ENCODE peak calls at places on chromosomes 7 and 10, in four cellular contexts. L is fibroblast of pulmonary artery, M is ovary, S is uterus. C is an unnamed sample.

GRCh38 chr10:3502606-3503005 is 282.4 kb downstream of the KLF6 start:
- DNase-seq in M (no peak), L (no peak), S (no peak), C (no peak)

GRCh38 chr7:106770191-106770590 is 94.9 kb upstream of the PIK3CG start:
- DNase-seq in L (peak), S (no peak), M (no peak), C (no peak)

GRCh38 chr7:158000160-158000559 is 587.5 kb downstream of the PTPRN2 start:
- DNase-seq in L (no peak), M (no peak), S (no peak), C (no peak)

GRCh38 chr10:102408728-102409603 is 9.6 kb downstream of the PSD start:
- DNase-seq in L (peak), S (peak), M (peak), C (peak)

GRCh38 chr7:7969306-7970112 is 913 bp downstream of the GLCCI1 start:
- DNase-seq in S (peak), L (peak), M (peak), C (peak)

GRCh38 chr10:62811159-62811875 is 4.8 kb downstream of the EGR2 start:
- DNase-seq in L (no peak), S (no peak), M (no peak), C (no peak)

GRCh38 chr10:129922598-129923123 is 41.4 kb downstream of the EBF3 start:
- DNase-seq in S (no peak), M (no peak), L (no peak), C (peak)

GRCh38 chr7:109873296-109873695 is 1217.6 kb upstream of the LRRN3 start:
- DNase-seq in M (no peak), S (no peak), L (no peak), C (no peak)

GRCh38 chr7:152647-153046 is 39.7 kb upstream of the FAM20C start:
- DNase-seq in S (no peak), M (no peak), L (no peak), C (no peak)

GRCh38 chr7:122006687-122007086 is 133.7 kb downstream of the PTPRZ1 start:
- DNase-seq in S (no peak), M (no peak), L (no peak), C (no peak)

GRCh38 chr10:11154809-11155208 is 137.1 kb downstream of the CELF2 start:
- DNase-seq in S (no peak), M (no peak), L (no peak), C (no peak)

GRCh38 chr7:90594791-90595317 is 1.3 kb upstream of the CDK14 start:
- DNase-seq in M (peak), L (peak), S (peak), C (no peak)

GRCh38 chr7:158811461-158811860 is 17.8 kb downstream of the ESYT2 start:
- DNase-seq in S (no peak), M (no peak), L (peak), C (peak)

GRCh38 chr7:15303357-15303756 is 258.5 kb downstream of the AGMO start:
- DNase-seq in L (no peak), S (no peak), M (no peak), C (no peak)

GRCh38 chr10:70809011-70809611 is 6.6 kb upstream of the SGPL1 start:
- DNase-seq in M (no peak), L (no peak), S (no peak), C (no peak)

GRCh38 chr10:112002191-112002590 is 181.4 kb downstream of the GPAM start:
- DNase-seq in L (no peak), M (no peak), S (no peak), C (no peak)
- H3K4me3 ChIP-seq in L (no peak), M (no peak), S (no peak), C (no peak)

DNA sequence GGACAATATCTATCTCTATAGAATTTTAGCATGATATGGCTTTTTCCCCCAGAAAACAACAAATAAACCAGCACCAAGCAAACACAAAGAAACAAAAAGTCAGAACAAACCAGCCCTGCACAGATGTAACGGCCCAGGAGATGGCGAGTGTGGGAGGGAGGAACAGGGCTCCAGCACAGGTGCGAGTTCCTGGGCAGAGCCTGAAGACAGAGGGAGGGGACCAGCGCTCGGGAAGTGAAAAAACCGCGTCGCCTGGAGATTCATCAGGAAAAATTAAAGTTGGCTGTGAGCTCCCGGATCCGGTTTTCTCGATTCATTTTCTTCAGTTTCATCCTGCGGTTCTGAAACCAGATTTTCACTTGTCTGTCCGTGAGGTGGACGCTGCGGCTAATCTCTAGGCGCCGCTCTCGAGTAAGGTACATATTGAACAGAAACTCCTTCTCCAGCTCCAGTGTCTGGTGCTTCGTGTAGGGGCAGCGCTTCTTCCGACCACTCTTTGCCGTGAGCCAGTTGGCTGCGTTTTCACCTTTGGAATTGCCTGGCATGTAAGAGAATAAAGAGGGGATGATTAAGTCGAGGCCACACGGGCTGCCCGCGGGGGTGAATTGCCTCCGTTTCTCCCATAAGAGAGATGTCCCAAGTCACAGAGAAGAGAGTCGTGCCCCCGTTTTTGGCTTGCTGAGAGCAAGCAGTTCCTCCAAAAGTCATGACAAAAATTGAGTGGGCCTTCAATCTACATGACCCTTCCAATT is 2.3 kb downstream of the HOXA10 start:
- DNase-seq in L (no peak), M (no peak), S (peak), C (peak)
- H3K4me3 ChIP-seq in L (no peak), M (peak), S (peak), C (no peak)

GRCh38 chr7:44258423-44258760 is 57.6 kb downstream of the YKT6 start:
- DNase-seq in S (no peak), M (no peak), L (no peak), C (no peak)
- H3K4me3 ChIP-seq in S (no peak), M (no peak), L (no peak), C (no peak)

GRCh38 chr7:100806276-100806675 is 21.0 kb downstream of the EPHB4 start:
- DNase-seq in M (no peak), S (no peak), L (no peak), C (no peak)

GRCh38 chr7:100801833-100802568 is 25.3 kb downstream of the EPHB4 start:
- DNase-seq in S (peak), M (peak), L (peak), C (peak)

GRCh38 chr7:100804681-100805431 is 22.5 kb downstream of the EPHB4 start:
- DNase-seq in M (peak), L (no peak), S (peak), C (no peak)

GRCh38 chr7:100802951-100803350 is 24.4 kb downstream of the EPHB4 start:
- DNase-seq in S (peak), L (no peak), M (peak), C (no peak)

GRCh38 chr7:100803398-100804161 is 23.7 kb downstream of the EPHB4 start:
- DNase-seq in M (peak), L (peak), S (peak), C (peak)
- H3K4me3 ChIP-seq in M (no peak), L (no peak), S (no peak), C (no peak)

GRCh38 chr7:135942614-135943013 is 34.5 kb downstream of the MTPN start:
- DNase-seq in S (no peak), L (no peak), M (no peak), C (no peak)
- H3K4me3 ChIP-seq in S (no peak), L (no peak), M (no peak), C (no peak)

GRCh38 chr7:116672596-116673503 is 854 bp downstream of the MET start:
- DNase-seq in S (no peak), M (peak), L (peak), C (peak)

GRCh38 chr7:116674508-116675173 is 2.6 kb downstream of the MET start:
- DNase-seq in S (no peak), L (no peak), M (no peak), C (no peak)

GRCh38 chr7:116671681-116672595 is at the start of gene MET:
- DNase-seq in M (peak), L (peak), S (peak), C (peak)

GRCh38 chr7:116671111-116671510 is 885 bp upstream of the MET start:
- DNase-seq in S (no peak), L (no peak), M (no peak), C (no peak)

DNA sequence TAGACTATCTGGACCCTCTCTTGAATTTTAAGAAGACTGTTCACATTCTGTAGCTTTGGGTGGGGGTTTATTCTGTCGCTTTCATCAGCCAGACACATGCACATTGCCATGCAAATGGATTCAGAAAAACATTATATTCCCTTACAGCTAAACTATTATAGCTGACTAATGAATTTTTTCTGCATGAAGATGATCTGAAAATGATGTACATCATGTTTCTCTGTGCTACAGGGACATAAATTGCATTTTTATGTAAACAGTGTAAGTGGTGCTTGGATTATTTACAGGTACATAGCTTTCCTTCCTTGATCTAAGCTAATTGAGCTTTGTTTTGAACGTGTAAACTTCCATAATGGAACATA is 1.5 kb downstream of the MET start:
- DNase-seq in L (no peak), S (no peak), M (no peak), C (no peak)
- H3K4me3 ChIP-seq in L (no peak), S (peak), M (no peak), C (peak)

DNA sequence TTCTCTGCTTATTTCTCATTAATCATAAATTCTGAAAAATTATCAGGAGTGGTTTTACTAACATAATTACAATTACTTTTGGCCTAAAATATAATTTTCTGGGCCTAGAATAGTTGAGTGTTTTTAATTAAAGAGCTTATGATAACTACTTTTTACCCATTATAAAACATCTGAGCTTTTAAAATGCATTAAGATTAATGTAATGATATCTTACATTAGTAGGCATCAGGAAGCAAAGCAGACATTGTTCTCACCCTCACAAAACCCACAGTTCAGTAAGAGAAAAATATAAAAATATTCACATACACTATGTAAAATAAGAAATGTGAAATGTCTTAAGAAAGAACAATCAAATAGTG is 443.7 kb upstream of the SEMA3A start:
- DNase-seq in M (no peak), S (no peak), L (no peak), C (no peak)
- H3K4me3 ChIP-seq in M (no peak), S (no peak), L (no peak), C (no peak)

DNA sequence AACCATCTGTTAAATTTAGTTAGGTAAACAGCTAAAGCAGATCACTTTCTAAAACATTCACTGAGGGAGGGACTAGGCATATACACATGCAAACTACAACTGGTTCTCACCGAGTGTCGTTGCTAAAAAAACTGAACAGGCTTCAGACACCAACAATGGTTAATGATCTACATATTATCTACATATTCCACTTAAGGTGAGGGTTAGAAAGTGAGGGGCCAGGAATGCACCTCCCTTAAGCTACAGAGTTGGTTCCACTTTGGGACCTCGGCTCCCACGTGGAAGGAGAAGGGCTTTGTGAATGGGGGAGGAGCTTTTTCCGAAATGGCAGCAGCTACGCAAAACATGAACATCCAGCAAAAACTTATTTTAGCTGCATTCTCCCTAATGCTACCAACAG is 5.8 kb downstream of the CTBP2 start:
- DNase-seq in S (no peak), M (peak), L (no peak), C (no peak)
- H3K4me3 ChIP-seq in S (peak), M (no peak), L (no peak), C (no peak)

DNA sequence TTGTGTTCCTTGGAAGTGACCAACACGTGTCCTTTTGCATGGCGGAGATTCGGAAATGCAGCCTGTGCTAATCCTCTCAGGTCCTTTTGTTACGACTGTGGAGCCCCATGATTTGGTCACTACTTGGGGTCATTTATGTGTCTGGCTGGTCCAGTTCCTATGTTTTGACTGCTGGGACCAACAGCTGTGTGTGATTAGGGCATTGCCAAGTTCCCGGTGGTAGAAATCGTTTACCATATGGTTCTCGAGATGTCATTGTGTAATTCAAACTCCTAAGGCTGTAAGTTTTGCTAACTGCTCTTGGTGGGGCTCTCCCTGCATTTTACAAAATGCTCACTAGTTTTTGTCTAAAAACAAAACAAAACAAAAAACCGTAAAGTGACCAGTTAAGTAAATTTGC is 62.0 kb downstream of the CCNY start:
- DNase-seq in M (no peak), L (peak), S (no peak), C (no peak)
- H3K4me3 ChIP-seq in M (no peak), L (no peak), S (no peak), C (no peak)

DNA sequence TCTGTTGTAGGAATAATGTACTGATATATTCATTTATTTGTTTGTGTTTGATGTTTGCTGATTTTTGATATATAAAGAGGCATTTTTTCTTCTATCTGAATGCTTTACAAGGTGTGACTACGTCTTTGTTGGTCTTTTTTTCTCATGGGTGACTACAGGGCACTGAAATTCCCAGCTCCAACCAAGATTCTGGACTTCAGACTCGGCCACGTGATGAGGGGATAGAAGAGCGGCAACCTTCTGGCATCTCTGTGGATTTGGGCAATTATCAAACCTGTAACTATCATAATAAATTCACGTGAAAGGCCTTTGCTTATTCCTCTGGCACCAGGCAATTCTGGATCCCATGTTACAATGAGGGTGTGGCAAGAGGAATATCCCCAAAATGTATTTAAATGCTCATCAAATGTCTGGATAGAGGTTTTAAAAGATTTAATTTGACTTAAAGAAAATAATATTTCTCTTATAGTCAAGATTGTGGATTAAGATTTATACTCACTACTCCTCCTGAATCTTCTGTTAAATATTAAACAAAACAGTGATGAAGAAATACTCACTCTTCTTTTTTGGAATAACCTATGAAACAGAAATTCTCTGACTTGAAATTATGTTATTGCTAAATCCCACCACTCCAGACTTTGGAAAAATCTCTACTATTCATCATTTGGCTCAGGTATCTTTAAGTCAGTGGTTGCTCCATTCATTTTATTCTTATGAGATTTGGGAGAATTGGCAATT is 276.3 kb downstream of the GPR37 start:
- DNase-seq in L (no peak), S (no peak), M (no peak), C (no peak)
- H3K4me3 ChIP-seq in L (no peak), S (no peak), M (no peak), C (no peak)

C was measured in pancreas.